ENCODE peak calls at places on chromosomes 11 and 22, in six cellular contexts. One of them, this sample, is unnamed.

GRCh38 chr22:36808611-36809344 is 8.1 kb downstream of the PVALB start:
- DNase-seq in trophoblast cell: no peak
- DNase-seq in IMR-90: no peak
- DNase-seq in fibroblast of lung: no peak
- DNase-seq in DND-41: peak; percentile 31
- DNase-seq in neuronal stem cell: no peak
- DNase-seq in this sample: no peak

GRCh38 chr11:102293873-102294601 is 23.2 kb upstream of the BIRC3 start:
- DNase-seq in neuronal stem cell: no peak
- DNase-seq in trophoblast cell: peak; percentile 69
- DNase-seq in DND-41: peak; percentile 17
- DNase-seq in fibroblast of lung: peak; percentile 69
- DNase-seq in IMR-90: peak; percentile 66
- DNase-seq in this sample: no peak

GRCh38 chr11:69298778-69299461 is 5.0 kb downstream of the MYEOV start:
- DNase-seq in fibroblast of lung: no peak
- DNase-seq in neuronal stem cell: no peak
- DNase-seq in trophoblast cell: no peak
- DNase-seq in IMR-90: peak; percentile 48
- DNase-seq in DND-41: no peak
- DNase-seq in this sample: peak; percentile 65

GRCh38 chr22:21621891-21622623 is 7.8 kb downstream of the YDJC start:
- DNase-seq in DND-41: no peak
- DNase-seq in fibroblast of lung: peak; percentile 34
- DNase-seq in neuronal stem cell: no peak
- DNase-seq in trophoblast cell: no peak
- DNase-seq in IMR-90: no peak
- DNase-seq in this sample: no peak

GRCh38 chr11:108664241-108664640 is 628 bp upstream of the DDX10 start:
- DNase-seq in fibroblast of lung: no peak
- DNase-seq in trophoblast cell: no peak
- DNase-seq in DND-41: no peak
- DNase-seq in neuronal stem cell: no peak
- DNase-seq in IMR-90: no peak
- DNase-seq in this sample: no peak

GRCh38 chr22:25748140-25748539 is 6.2 kb downstream of the MYO18B start:
- DNase-seq in IMR-90: no peak
- DNase-seq in fibroblast of lung: no peak
- DNase-seq in DND-41: no peak
- DNase-seq in neuronal stem cell: no peak
- DNase-seq in trophoblast cell: no peak
- DNase-seq in this sample: no peak

GRCh38 chr22:27252282-27253049 is 549.1 kb downstream of the MN1 start:
- DNase-seq in neuronal stem cell: no peak
- DNase-seq in trophoblast cell: peak; percentile 90
- DNase-seq in IMR-90: peak; percentile 78
- DNase-seq in DND-41: no peak
- DNase-seq in fibroblast of lung: peak; percentile 85
- DNase-seq in this sample: no peak

GRCh38 chr11:60158666-60159065 is 24.2 kb downstream of the MS4A6A start:
- DNase-seq in fibroblast of lung: no peak
- DNase-seq in neuronal stem cell: no peak
- DNase-seq in trophoblast cell: no peak
- DNase-seq in DND-41: no peak
- DNase-seq in IMR-90: no peak
- DNase-seq in this sample: no peak

GRCh38 chr11:79465160-79465559 is 24.3 kb upstream of the TENM4 start:
- DNase-seq in trophoblast cell: no peak
- DNase-seq in neuronal stem cell: no peak
- DNase-seq in fibroblast of lung: no peak
- DNase-seq in IMR-90: no peak
- DNase-seq in DND-41: no peak
- DNase-seq in this sample: no peak

GRCh38 chr11:35214792-35215193 is 75.8 kb downstream of the CD44 start:
- DNase-seq in DND-41: no peak
- DNase-seq in IMR-90: peak; percentile 97
- DNase-seq in neuronal stem cell: no peak
- DNase-seq in fibroblast of lung: peak; percentile 86
- DNase-seq in trophoblast cell: peak; percentile 15
- DNase-seq in this sample: peak; percentile 89

GRCh38 chr22:36522662-36523061 is 6.3 kb downstream of the EIF3D start:
- DNase-seq in IMR-90: no peak
- DNase-seq in neuronal stem cell: no peak
- DNase-seq in DND-41: no peak
- DNase-seq in trophoblast cell: no peak
- DNase-seq in fibroblast of lung: no peak
- DNase-seq in this sample: no peak

GRCh38 chr22:45006101-45006872 is 3.5 kb downstream of the PHF21B start:
- DNase-seq in fibroblast of lung: no peak
- DNase-seq in neuronal stem cell: peak; percentile 26
- DNase-seq in IMR-90: no peak
- DNase-seq in DND-41: no peak
- DNase-seq in trophoblast cell: peak; percentile 16
- DNase-seq in this sample: no peak

GRCh38 chr11:104522650-104523049 is 358.7 kb upstream of the PDGFD start:
- DNase-seq in trophoblast cell: no peak
- DNase-seq in DND-41: no peak
- DNase-seq in fibroblast of lung: peak; percentile 24
- DNase-seq in neuronal stem cell: no peak
- DNase-seq in IMR-90: peak; percentile 41
- DNase-seq in this sample: no peak

GRCh38 chr11:105181521-105181920 is 42.0 kb upstream of the CARD18 start:
- DNase-seq in neuronal stem cell: no peak
- DNase-seq in trophoblast cell: peak; percentile 37
- DNase-seq in fibroblast of lung: peak; percentile 70
- DNase-seq in IMR-90: peak; percentile 43
- DNase-seq in DND-41: no peak
- DNase-seq in this sample: no peak

GRCh38 chr11:32891657-32892354 is 805 bp upstream of the QSER1 start:
- DNase-seq in DND-41: no peak
- DNase-seq in IMR-90: no peak
- DNase-seq in fibroblast of lung: peak; percentile 25
- DNase-seq in neuronal stem cell: no peak
- DNase-seq in trophoblast cell: no peak
- DNase-seq in this sample: no peak

GRCh38 chr11:91731051-91731450 is 493.6 kb upstream of the FAT3 start:
- DNase-seq in neuronal stem cell: no peak
- DNase-seq in DND-41: no peak
- DNase-seq in fibroblast of lung: no peak
- DNase-seq in trophoblast cell: peak; percentile 15
- DNase-seq in IMR-90: no peak
- DNase-seq in this sample: no peak

GRCh38 chr22:37166675-37167066 is 17.0 kb upstream of the IL2RB start:
- DNase-seq in neuronal stem cell: peak; percentile 70
- DNase-seq in fibroblast of lung: peak; percentile 69
- DNase-seq in trophoblast cell: peak; percentile 77
- DNase-seq in DND-41: peak; percentile 78
- DNase-seq in IMR-90: peak; percentile 65
- DNase-seq in this sample: peak; percentile 86

GRCh38 chr22:49188091-49188490 is 639.6 kb downstream of the BRD1 start:
- DNase-seq in fibroblast of lung: no peak
- DNase-seq in IMR-90: no peak
- DNase-seq in neuronal stem cell: no peak
- DNase-seq in trophoblast cell: no peak
- DNase-seq in DND-41: no peak
- DNase-seq in this sample: no peak

GRCh38 chr22:49189871-49190270 is 637.8 kb downstream of the BRD1 start:
- DNase-seq in neuronal stem cell: no peak
- DNase-seq in fibroblast of lung: no peak
- DNase-seq in trophoblast cell: no peak
- DNase-seq in IMR-90: no peak
- DNase-seq in DND-41: no peak
- DNase-seq in this sample: no peak

GRCh38 chr22:49186756-49187155 is 640.9 kb downstream of the BRD1 start:
- DNase-seq in DND-41: no peak
- DNase-seq in fibroblast of lung: no peak
- DNase-seq in IMR-90: no peak
- DNase-seq in neuronal stem cell: no peak
- DNase-seq in trophoblast cell: no peak
- DNase-seq in this sample: no peak

GRCh38 chr22:49186293-49186692 is 641.4 kb downstream of the BRD1 start:
- DNase-seq in IMR-90: no peak
- DNase-seq in DND-41: no peak
- DNase-seq in neuronal stem cell: no peak
- DNase-seq in trophoblast cell: no peak
- DNase-seq in fibroblast of lung: no peak
- DNase-seq in this sample: no peak

DNA sequence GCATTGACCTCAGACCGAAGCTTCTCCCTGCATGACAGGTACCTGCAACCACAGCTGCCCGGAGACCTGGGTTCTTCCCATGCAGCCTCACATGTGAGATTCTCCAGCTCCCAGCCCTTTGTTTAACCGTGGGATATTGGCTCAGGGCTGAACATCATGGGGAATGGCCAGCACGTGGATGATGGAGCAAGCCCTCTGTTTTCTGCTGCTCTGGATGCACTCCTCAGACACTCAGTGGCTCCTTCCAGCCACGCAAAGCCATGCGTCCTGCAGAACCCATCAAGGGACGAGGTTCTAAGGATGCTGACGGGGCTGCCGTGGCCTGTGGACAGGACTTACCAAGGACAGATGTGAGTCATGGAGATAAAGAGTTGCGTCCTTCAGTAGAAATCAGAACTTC is 639.1 kb downstream of the BRD1 start:
- DNase-seq in neuronal stem cell: no peak
- DNase-seq in DND-41: no peak
- DNase-seq in IMR-90: no peak
- DNase-seq in fibroblast of lung: no peak
- DNase-seq in trophoblast cell: no peak
- DNase-seq in this sample: no peak
- H2AFZ ChIP-seq in neuronal stem cell: no peak overlapping the region
- H2AFZ ChIP-seq in DND-41: no peak overlapping the region
- H2AFZ ChIP-seq in IMR-90: no peak overlapping the region
- H2AFZ ChIP-seq in fibroblast of lung: no peak overlapping the region
- H2AFZ ChIP-seq in trophoblast cell: no peak overlapping the region
- H2AFZ ChIP-seq in this sample: no peak overlapping the region

DNA sequence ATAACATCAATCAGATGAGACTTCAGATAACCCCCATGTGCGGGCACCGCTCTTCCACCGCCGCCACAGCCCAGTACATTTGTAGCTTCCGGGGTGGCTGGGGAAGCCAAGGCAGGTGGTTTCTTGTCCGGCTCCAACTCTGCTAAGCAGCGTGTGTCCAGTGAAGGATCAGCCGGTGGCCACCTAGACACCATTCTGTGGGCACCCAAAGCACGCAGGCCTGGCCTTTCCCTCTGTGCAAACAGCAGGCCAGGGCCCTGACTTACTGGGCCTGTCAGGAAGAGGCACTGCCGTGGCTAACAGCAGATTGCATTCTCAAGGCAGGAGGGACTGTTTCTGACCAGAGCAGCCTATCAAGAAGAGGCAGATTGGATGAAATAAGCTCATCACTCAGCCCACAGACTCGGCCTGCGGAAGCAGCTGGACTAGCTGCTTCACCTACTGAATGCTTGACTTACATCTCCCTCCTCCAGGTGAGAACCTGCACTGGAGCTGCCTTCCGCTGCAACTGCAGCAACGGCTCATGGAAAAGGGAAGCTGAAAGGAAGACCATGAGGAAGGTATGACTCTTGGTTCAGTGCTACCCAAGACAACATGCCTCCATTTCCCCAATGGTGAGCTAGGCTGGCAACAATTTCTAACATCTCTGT is 74.8 kb downstream of the ETS1 start:
- DNase-seq in IMR-90: no peak
- DNase-seq in neuronal stem cell: no peak
- DNase-seq in DND-41: no peak
- DNase-seq in fibroblast of lung: no peak
- DNase-seq in trophoblast cell: no peak
- DNase-seq in this sample: no peak
- H3K4me1 ChIP-seq in IMR-90: peaks cover 28% of the 10 kb centered on the region
- H3K4me1 ChIP-seq in neuronal stem cell: no peaks in the 10 kb centered on the region
- H3K4me1 ChIP-seq in DND-41: peaks cover 46% of the 10 kb centered on the region
- H3K4me1 ChIP-seq in fibroblast of lung: peaks cover 40% of the 10 kb centered on the region
- H3K4me1 ChIP-seq in trophoblast cell: peaks cover 12% of the 10 kb centered on the region
- H3K4me1 ChIP-seq in this sample: peaks cover 35% of the 10 kb centered on the region

GRCh38 chr11:96203567-96204365 is 139.2 kb downstream of the MAML2 start:
- DNase-seq in IMR-90: no peak
- DNase-seq in DND-41: no peak
- DNase-seq in trophoblast cell: no peak
- DNase-seq in fibroblast of lung: no peak
- DNase-seq in neuronal stem cell: no peak
- DNase-seq in this sample: no peak
- H2AFZ ChIP-seq in IMR-90: no peak overlapping the region
- H2AFZ ChIP-seq in DND-41: no peak overlapping the region
- H2AFZ ChIP-seq in trophoblast cell: no peak overlapping the region
- H2AFZ ChIP-seq in fibroblast of lung: no peak overlapping the region
- H2AFZ ChIP-seq in neuronal stem cell: no peak overlapping the region
- H2AFZ ChIP-seq in this sample: no peak overlapping the region

GRCh38 chr22:35311551-35311999 is 11.9 kb downstream of the TOM1 start:
- DNase-seq in IMR-90: no peak
- DNase-seq in fibroblast of lung: no peak
- DNase-seq in neuronal stem cell: no peak
- DNase-seq in trophoblast cell: no peak
- DNase-seq in DND-41: no peak
- DNase-seq in this sample: no peak

GRCh38 chr22:35313311-35314121 is 13.8 kb downstream of the TOM1 start:
- DNase-seq in DND-41: no peak
- DNase-seq in trophoblast cell: peak; percentile 23
- DNase-seq in IMR-90: peak; percentile 96
- DNase-seq in fibroblast of lung: peak; percentile 69
- DNase-seq in neuronal stem cell: no peak
- DNase-seq in this sample: no peak

GRCh38 chr22:35310556-35311550 is 11.2 kb downstream of the TOM1 start:
- DNase-seq in trophoblast cell: peak; percentile 10
- DNase-seq in DND-41: no peak
- DNase-seq in fibroblast of lung: no peak
- DNase-seq in neuronal stem cell: no peak
- DNase-seq in IMR-90: no peak
- DNase-seq in this sample: peak; percentile 29

GRCh38 chr22:35314161-35314942 is 14.7 kb downstream of the TOM1 start:
- DNase-seq in fibroblast of lung: no peak
- DNase-seq in neuronal stem cell: no peak
- DNase-seq in DND-41: no peak
- DNase-seq in trophoblast cell: no peak
- DNase-seq in IMR-90: no peak
- DNase-seq in this sample: peak; percentile 54

DNA sequence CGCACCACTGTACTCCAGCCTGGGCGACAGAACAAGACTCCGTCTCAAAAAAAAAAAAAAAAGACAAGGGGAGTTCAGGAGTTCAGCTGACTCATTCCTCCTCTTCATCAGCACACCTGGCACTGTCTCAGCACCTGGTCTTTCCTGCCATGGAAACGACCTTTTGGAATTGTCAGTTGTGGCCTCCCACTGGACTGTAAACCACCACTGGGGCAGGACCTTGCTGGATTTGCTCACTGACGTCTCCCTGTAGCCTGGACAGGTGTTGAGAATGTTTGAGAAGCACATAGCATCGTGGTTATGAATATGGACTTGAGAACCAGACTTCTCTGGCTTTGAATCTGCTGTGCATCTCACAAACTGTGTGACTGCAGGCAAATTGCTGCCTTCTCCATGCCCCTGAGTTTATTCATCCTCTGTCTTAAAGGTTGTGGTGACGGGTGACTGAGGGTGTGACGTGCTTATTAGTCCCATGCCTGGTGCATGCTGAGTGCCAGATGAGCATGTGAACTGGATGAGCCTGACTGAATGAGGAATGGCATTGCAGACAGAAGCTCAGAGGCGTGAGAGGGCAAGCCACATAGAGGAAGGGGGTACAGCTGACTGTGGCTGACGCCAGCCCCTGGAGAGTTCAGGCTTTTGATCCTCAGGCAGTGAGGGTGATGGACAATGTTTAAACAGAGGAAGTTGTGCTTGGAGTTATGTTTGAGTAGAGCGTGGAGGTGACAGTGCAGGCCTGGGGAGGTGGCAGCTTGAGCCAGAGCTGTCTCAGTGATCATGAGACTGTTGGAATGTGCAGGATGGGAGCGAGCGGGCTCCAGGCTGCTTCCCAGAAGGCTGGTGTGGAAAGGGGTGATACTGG is 12.7 kb downstream of the TOM1 start:
- DNase-seq in trophoblast cell: peak; percentile 65
- DNase-seq in IMR-90: peak; percentile 82
- DNase-seq in neuronal stem cell: no peak
- DNase-seq in DND-41: no peak
- DNase-seq in fibroblast of lung: peak; percentile 46
- DNase-seq in this sample: peak; percentile 84
- H3K4me1 ChIP-seq in trophoblast cell: peaks cover 26% of the 10 kb centered on the region
- H3K4me1 ChIP-seq in IMR-90: peaks cover 18% of the 10 kb centered on the region
- H3K4me1 ChIP-seq in neuronal stem cell: peaks cover 22% of the 10 kb centered on the region
- H3K4me1 ChIP-seq in DND-41: no peaks in the 10 kb centered on the region
- H3K4me1 ChIP-seq in fibroblast of lung: peaks cover 21% of the 10 kb centered on the region
- H3K4me1 ChIP-seq in this sample: peaks cover 64% of the 10 kb centered on the region